ENCODE peak calls at places on chromosomes 5 and 9, in ten cellular contexts. K, H, S, B, N, E, V, F, D and G are unnamed samples.

GRCh38 chr5:139764250-139764791 is 31.3 kb upstream of the PSD2 start:
- DNase-seq in K (no peak), H (no peak), S (no peak), B (no peak), N (no peak), E (no peak), V (peak; percentile 80), F (no peak), D (no peak), G (peak; percentile 78)

GRCh38 chr9:137353223-137354152 is 51.4 kb upstream of the NRARP start:
- DNase-seq in K (no peak), H (no peak), S (peak; percentile 25), B (peak; percentile 67), N (no peak), E (no peak), V (no peak), F (no peak), D (no peak), G (peak; percentile 89)

GRCh38 chr5:97208714-97209113 is 25.7 kb upstream of the RIOK2 start:
- DNase-seq in K (no peak), H (no peak), S (no peak), B (no peak), N (no peak), E (no peak), V (no peak), F (no peak), D (no peak), G (no peak)

GRCh38 chr5:52787600-52788504 is at the start of the genes ITGA1 and PELO:
- DNase-seq in K (peak; percentile 83), H (peak; percentile 62), S (peak; percentile 73), B (peak; percentile 78), N (peak; percentile 79), E (peak; percentile 45), V (peak; percentile 62), F (peak; percentile 39), D (peak; percentile 88), G (peak; percentile 89)

GRCh38 chr5:61933787-61934626 is 372.0 kb upstream of the KIF2A start:
- DNase-seq in K (no peak), H (peak; percentile 42), S (peak; percentile 25), B (peak; percentile 21), N (peak; percentile 10), E (peak; percentile 56), V (peak; percentile 9), F (no peak), D (peak; percentile 78), G (no peak)

GRCh38 chr5:95951916-95952315 is 9.7 kb downstream of the ELL2 start:
- DNase-seq in K (no peak), H (no peak), S (no peak), B (no peak), N (no peak), E (no peak), V (no peak), F (no peak), D (no peak), G (no peak)

GRCh38 chr5:149641000-149641576 is 59.8 kb downstream of the ARHGEF37 start:
- DNase-seq in K (peak; percentile 84), H (no peak), S (no peak), B (peak; percentile 66), N (no peak), E (no peak), V (no peak), F (no peak), D (no peak), G (no peak)

GRCh38 chr5:152170350-152170749 is 234.7 kb downstream of the NMUR2 start:
- DNase-seq in K (no peak), H (no peak), S (no peak), B (no peak), N (no peak), E (no peak), V (no peak), F (no peak), D (no peak), G (no peak)

GRCh38 chr9:136047076-136047774 is 47.9 kb downstream of the NACC2 start:
- DNase-seq in K (no peak), H (no peak), S (peak; percentile 21), B (no peak), N (no peak), E (no peak), V (no peak), F (no peak), D (no peak), G (no peak)

GRCh38 chr9:138010274-138010800 is 132.8 kb downstream of the CACNA1B start:
- DNase-seq in K (no peak), H (no peak), S (no peak), B (no peak), N (no peak), E (no peak), V (no peak), F (no peak), D (no peak), G (peak; percentile 45)

GRCh38 chr9:30799527-30800101 is 1584.8 kb upstream of the ACO1 start:
- DNase-seq in K (peak; percentile 30), H (no peak), S (no peak), B (no peak), N (no peak), E (no peak), V (peak; percentile 7), F (no peak), D (no peak), G (peak; percentile 54)

GRCh38 chr5:153490124-153491085 is at the start of gene GRIA1:
- DNase-seq in K (no peak), H (no peak), S (no peak), B (no peak), N (no peak), E (no peak), V (no peak), F (no peak), D (no peak), G (no peak)

GRCh38 chr9:75170898-75171360 is 82.6 kb downstream of the OSTF1 start:
- DNase-seq in K (no peak), H (no peak), S (no peak), B (no peak), N (peak; percentile 77), E (peak; percentile 82), V (no peak), F (no peak), D (no peak), G (no peak)

GRCh38 chr5:123144096-123144495 is 55.1 kb downstream of the PRDM6 start:
- DNase-seq in K (no peak), H (no peak), S (no peak), B (no peak), N (no peak), E (no peak), V (no peak), F (no peak), D (no peak), G (no peak)

GRCh38 chr5:173392172-173392571 is 64.0 kb upstream of the STC2 start:
- DNase-seq in K (no peak), H (no peak), S (no peak), B (no peak), N (no peak), E (no peak), V (no peak), F (no peak), D (no peak), G (no peak)

GRCh38 chr9:79581794-79582193 is 10.0 kb downstream of the TLE4 start:
- DNase-seq in K (no peak), H (no peak), S (no peak), B (no peak), N (peak; percentile 91), E (no peak), V (no peak), F (peak; percentile 74), D (no peak), G (no peak)

DNA sequence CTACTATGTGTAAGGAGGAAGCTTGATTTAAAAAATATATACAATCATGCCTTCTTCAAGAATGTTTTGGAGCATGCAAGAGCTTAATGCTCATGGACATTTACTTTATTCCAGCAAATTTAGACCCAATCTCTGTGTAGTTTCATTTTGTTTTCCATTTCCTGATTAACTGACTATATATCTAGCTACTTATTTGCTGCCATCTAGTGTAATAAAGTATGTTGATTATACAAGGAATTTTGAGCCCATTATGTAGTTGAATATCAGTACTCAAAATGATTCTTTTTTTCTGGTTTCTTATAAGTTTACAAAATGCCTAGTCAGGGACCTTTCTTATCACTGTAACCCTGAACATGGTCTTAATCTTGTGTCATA is 100.0 kb upstream of the CCDC152 start:
- DNase-seq in K (no peak), H (no peak), S (no peak), B (no peak), N (no peak), E (peak; percentile 33), V (peak; percentile 13), F (no peak), D (no peak), G (no peak)
- TF ChIP-seq CTCF in K (no peak), H (no peak), S (no peak), B (no peak), N (peak; percentile 27), E (peak; percentile 41), V (peak; percentile 60), F (no peak), D (peak; percentile 54), G (no peak)

DNA sequence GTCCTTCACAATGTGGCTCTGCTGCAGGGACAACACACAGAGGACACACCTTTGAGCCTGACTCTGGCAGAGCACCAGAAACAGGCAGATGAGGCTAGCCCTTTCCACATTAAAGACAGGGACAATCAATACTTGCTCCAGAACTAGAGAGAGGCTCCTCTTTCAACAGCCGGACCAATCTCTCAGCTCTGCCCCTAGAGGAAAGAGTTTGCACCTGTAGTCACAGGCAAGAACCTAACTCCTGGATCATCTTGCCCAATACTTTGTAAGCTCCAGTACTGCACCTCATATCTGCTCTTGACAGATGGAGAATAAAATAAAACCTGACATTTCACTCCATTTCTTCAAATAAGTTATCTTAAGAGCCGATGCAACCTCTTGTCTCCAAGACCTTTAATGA is 52.1 kb downstream of the EPB41L4A start:
- DNase-seq in K (no peak), H (no peak), S (peak; percentile 22), B (no peak), N (no peak), E (no peak), V (no peak), F (no peak), D (peak; percentile 67), G (no peak)
- TF ChIP-seq CTCF in K (no peak), H (no peak), S (no peak), B (peak; percentile 17), N (peak; percentile 37), E (peak; percentile 19), V (peak; percentile 30), F (peak; percentile 18), D (no peak), G (no peak)

DNA sequence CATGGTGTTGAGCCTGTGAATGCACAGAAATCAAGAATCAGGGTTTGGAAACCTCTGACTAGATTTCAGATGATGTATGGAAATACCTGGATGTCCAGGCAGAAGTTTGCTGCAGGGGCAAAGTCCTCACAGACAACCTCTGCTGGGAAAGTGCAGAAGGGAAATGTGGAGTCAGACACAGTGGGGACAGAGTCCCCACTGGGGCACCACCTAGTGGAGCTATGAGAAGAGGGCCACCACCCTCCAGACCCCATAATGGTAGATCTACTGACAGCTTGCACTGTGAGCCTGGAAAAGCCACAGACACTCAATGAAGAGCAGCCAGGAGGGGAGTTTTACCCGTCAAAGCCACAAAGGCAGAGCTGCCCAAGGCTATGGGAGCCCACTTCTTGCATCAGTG is 181.9 kb upstream of the SEMA6A start:
- DNase-seq in K (no peak), H (no peak), S (no peak), B (no peak), N (no peak), E (no peak), V (no peak), F (no peak), D (no peak), G (no peak)
- TF ChIP-seq CTCF in K (no peak), H (no peak), S (no peak), B (peak; percentile 23), N (no peak), E (no peak), V (no peak), F (no peak), D (no peak), G (no peak)

GRCh38 chr9:123107639-123108285 is 74.3 kb downstream of the GPR21 start:
- DNase-seq in K (no peak), H (no peak), S (no peak), B (no peak), N (no peak), E (no peak), V (no peak), F (no peak), D (no peak), G (no peak)
- TF ChIP-seq CTCF in K (no peak), H (no peak), S (no peak), B (no peak), N (peak; percentile 18), E (no peak), V (no peak), F (no peak), D (no peak), G (no peak)